ENCODE peak calls at places on chromosome X, in ten cellular contexts. B is Calu3, M is cardiac fibroblast, I is OCI-LY7, X is nephron progenitor cell, L is suprapubic skin, C is RWPE1, A is epithelial cell of esophagus, Z is ascending aorta, F is psoas muscle. J is an unnamed sample.

GRCh38 chrX:34638116-34638515 is 19.0 kb downstream of the TMEM47 start:
- DNase-seq in B (no peak), I (peak), F (no peak), L (no peak), A (peak), X (no peak), M (peak), C (no peak), Z (no peak), J (no peak)

GRCh38 chrX:53089224-53089842 is 4.6 kb upstream of the KANTR start:
- DNase-seq in M (peak), F (peak), L (peak), A (peak), I (peak), X (no peak), Z (peak), B (peak), C (no peak), J (peak)

GRCh38 chrX:142036111-142036510 is 132.4 kb downstream of the MAGEC1 start:
- DNase-seq in C (peak), I (no peak), Z (no peak), L (no peak), M (peak), A (peak), F (no peak), B (no peak), X (no peak), J (no peak)

GRCh38 chrX:124347242-124347641 is 879 bp downstream of the SH2D1A start:
- DNase-seq in L (no peak), X (no peak), I (no peak), F (no peak), B (no peak), Z (no peak), A (peak), M (no peak), C (no peak), J (no peak)

GRCh38 chrX:48022740-48023139 is 16.0 kb downstream of the SPACA5 start:
- DNase-seq in X (no peak), I (no peak), M (no peak), Z (no peak), F (no peak), C (no peak), B (no peak), A (no peak), L (no peak), J (no peak)

GRCh38 chrX:107014927-107015326 is 14.9 kb upstream of the MORC4 start:
- DNase-seq in I (no peak), A (peak), L (no peak), X (no peak), M (peak), Z (no peak), F (no peak), B (no peak), C (no peak), J (no peak)

GRCh38 chrX:47661539-47661938 is 2.6 kb upstream of the UXT start:
- DNase-seq in C (no peak), I (no peak), X (no peak), B (no peak), Z (no peak), A (no peak), L (no peak), M (no peak), F (no peak), J (no peak)

GRCh38 chrX:11789809-11790208 is 31.8 kb downstream of the MSL3 start:
- DNase-seq in Z (no peak), I (peak), L (no peak), C (no peak), M (no peak), F (no peak), X (no peak), B (no peak), A (no peak), J (no peak)

GRCh38 chrX:133610056-133610455 is 194.8 kb upstream of the GPC4 start:
- DNase-seq in Z (no peak), X (no peak), C (no peak), A (no peak), L (no peak), F (no peak), I (no peak), M (no peak), B (no peak), J (no peak)

GRCh38 chrX:120015145-120016067 is 62.1 kb downstream of the RHOXF2B start:
- DNase-seq in C (no peak), B (peak), A (peak), Z (no peak), F (no peak), L (no peak), M (no peak), I (no peak), X (peak), J (no peak)

DNA sequence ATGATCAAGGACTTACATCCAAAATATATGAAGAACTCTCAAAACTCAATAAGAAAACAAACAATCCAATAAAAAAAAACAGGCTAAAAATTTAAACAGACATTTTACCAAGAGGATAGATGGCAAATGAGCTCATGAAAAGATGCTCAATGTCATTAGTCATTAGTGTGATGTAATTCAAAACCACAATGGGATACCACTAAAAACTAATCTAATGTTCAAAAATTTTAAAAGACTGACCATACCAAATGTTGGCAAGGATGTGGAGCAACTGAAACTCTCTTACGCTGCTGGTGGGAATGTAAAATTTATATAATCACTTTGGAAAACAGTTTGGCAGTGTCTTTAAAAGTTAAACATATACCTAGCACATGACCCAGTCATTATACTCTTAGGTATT is 43.7 kb downstream of the RPS6KA6 start:
- DNase-seq in A (no peak), X (no peak), I (no peak), F (no peak), L (no peak), Z (no peak), M (peak), C (no peak), B (no peak), J (no peak)
- TF ChIP-seq CTCF in A (no peak), X (no peak), I (no peak), F (no peak), L (no peak), Z (no peak), M (no peak), C (no peak), B (no peak), J (no peak)

GRCh38 chrX:10171291-10171690 is 14.5 kb downstream of the CLCN4 start:
- DNase-seq in X (no peak), L (no peak), A (no peak), B (no peak), I (no peak), M (no peak), C (no peak), Z (no peak), F (no peak), J (no peak)
- TF ChIP-seq CTCF in X (no peak), L (no peak), A (no peak), B (no peak), I (no peak), M (no peak), C (no peak), Z (no peak), F (no peak), J (no peak)

GRCh38 chrX:39477438-39478120 is 620.2 kb downstream of the BCOR start:
- DNase-seq in C (no peak), A (peak), X (peak), L (peak), Z (no peak), M (peak), F (peak), B (peak), I (no peak), J (peak)
- TF ChIP-seq CTCF in C (no peak), A (no peak), X (peak), L (no peak), Z (no peak), M (no peak), F (no peak), B (no peak), I (peak), J (no peak)

DNA sequence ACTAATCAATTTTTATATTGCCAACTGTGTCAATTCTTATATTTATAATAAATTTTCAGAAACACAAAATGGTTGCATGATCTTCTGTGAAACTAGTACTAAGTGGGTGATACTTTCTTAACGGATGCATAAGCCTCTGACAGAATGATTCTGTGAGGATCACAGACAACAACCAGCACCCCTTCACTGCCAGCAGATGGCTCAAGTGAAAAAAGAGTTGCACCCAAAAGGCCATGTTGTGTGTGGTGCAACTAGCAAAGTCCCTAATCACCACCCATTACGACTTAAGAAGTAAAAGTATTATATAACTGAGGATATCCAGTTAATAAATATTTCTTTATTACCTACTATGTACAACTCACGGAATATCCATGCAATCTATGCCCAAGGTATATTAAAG is 334.0 kb downstream of the PCDH19 start:
- DNase-seq in X (no peak), L (no peak), M (no peak), F (no peak), I (no peak), C (no peak), Z (no peak), B (no peak), A (no peak), J (no peak)
- TF ChIP-seq CTCF in X (no peak), L (no peak), M (no peak), F (no peak), I (no peak), C (no peak), Z (no peak), B (no peak), A (no peak), J (no peak)

DNA sequence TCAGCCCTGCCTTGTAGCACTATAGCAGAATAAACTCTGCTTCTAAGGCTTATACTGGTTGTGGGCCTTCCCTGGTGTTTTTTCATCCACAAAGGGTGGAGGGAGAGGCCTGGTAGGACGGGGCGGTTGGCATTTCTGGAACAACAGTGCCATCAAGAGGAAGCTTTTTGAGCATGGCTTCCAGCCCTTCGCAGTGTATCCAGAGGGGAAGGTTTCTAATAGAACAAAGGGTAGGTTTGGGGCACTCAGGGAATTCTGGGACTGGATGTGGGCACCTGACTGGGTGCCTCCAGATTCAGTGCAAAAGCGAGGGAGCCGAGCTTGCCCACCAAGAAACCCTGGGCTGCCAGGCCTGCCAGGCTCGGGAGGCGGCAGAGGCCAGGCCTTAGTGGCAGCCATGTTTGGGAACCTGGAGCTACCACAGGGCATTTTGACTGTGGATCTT is 229.6 kb upstream of the AGTR2 start:
- DNase-seq in Z (peak), C (no peak), F (peak), A (peak), M (peak), I (peak), B (no peak), X (no peak), L (peak), J (peak)
- TF ChIP-seq CTCF in Z (peak), C (no peak), F (peak), A (no peak), M (no peak), I (peak), B (no peak), X (no peak), L (peak), J (no peak)

DNA sequence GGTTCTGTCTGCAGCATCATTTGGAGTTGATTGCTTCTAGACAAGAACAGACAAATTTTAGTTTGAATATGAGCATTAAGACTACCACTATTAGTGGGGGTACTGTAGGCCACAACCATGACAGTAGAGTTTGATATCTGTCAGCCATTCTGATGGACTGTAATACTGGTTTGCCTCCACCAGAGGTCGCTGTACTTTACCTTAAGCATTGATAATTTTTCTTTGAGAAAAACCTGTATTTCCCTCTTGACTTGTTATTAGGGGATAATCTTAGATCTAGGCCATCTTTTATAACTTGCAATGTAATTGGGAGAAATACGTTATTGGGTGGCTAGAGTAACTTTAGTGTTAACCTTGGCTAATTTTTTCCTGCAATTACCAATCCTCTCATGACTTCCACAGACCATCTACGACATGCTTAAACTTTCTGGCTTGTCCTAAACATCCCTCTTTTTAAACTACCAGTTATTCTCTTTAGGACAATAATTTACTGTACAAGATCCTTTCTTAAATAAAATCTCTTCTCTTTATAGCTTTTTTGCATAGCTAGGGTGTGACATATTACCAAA is 562.4 kb downstream of the MAGEB5 start:
- DNase-seq in Z (no peak), M (peak), C (no peak), I (peak), B (no peak), A (no peak), F (no peak), L (no peak), X (no peak), J (no peak)
- TF ChIP-seq CTCF in Z (no peak), M (peak), C (no peak), I (peak), B (peak), A (no peak), F (peak), L (no peak), X (no peak), J (peak)

GRCh38 chrX:50100188-50100587 is 100.6 kb downstream of the AKAP4 start:
- DNase-seq in B (peak), F (no peak), L (no peak), C (peak), X (no peak), M (peak), I (peak), Z (no peak), A (peak), J (peak)
- TF ChIP-seq CTCF in B (no peak), F (peak), L (no peak), C (no peak), X (no peak), M (peak), I (peak), Z (no peak), A (peak), J (no peak)

GRCh38 chrX:21932277-21932996 is 8.1 kb upstream of the SMS start:
- DNase-seq in Z (peak), I (no peak), X (no peak), M (peak), C (peak), L (no peak), F (peak), A (peak), B (peak), J (no peak)
- TF ChIP-seq CTCF in Z (no peak), I (no peak), X (no peak), M (no peak), C (no peak), L (no peak), F (no peak), A (no peak), B (no peak), J (no peak)

GRCh38 chrX:38634665-38635064 is 73.3 kb downstream of the TSPAN7 start:
- DNase-seq in X (no peak), A (no peak), F (no peak), B (no peak), Z (no peak), M (no peak), L (no peak), I (no peak), C (no peak), J (no peak)
- TF ChIP-seq CTCF in X (no peak), A (no peak), F (no peak), B (no peak), Z (no peak), M (no peak), L (no peak), I (no peak), C (no peak), J (no peak)